ENCODE peak calls at places on chromosomes 3 and 15, in nine cellular contexts. One of them, this sample, is unnamed.

GRCh38 chr3:147369231-147369630 is 37.1 kb downstream of the ZIC4 start:
- DNase-seq in HCT116: no peak
- DNase-seq in tibial nerve: no peak
- DNase-seq in GM12891: no peak
- DNase-seq in transverse colon: no peak
- DNase-seq in spleen: no peak
- DNase-seq in A549: no peak
- DNase-seq in IMR-90: no peak
- DNase-seq in adrenal gland: no peak
- DNase-seq in this sample: no peak

GRCh38 chr15:71093089-71094024 is 21.9 kb upstream of the THSD4 start:
- DNase-seq in adrenal gland: peak
- DNase-seq in tibial nerve: no peak
- DNase-seq in IMR-90: peak
- DNase-seq in transverse colon: peak
- DNase-seq in GM12891: no peak
- DNase-seq in spleen: no peak
- DNase-seq in A549: peak
- DNase-seq in HCT116: peak
- DNase-seq in this sample: peak

GRCh38 chr3:194672876-194673275 is 885 bp upstream of the LSG1 start:
- DNase-seq in IMR-90: no peak
- DNase-seq in A549: no peak
- DNase-seq in tibial nerve: no peak
- DNase-seq in GM12891: no peak
- DNase-seq in adrenal gland: no peak
- DNase-seq in spleen: no peak
- DNase-seq in HCT116: no peak
- DNase-seq in transverse colon: no peak
- DNase-seq in this sample: no peak

GRCh38 chr3:127915115-127915936 is at the start of gene KBTBD12:
- DNase-seq in IMR-90: no peak
- DNase-seq in tibial nerve: no peak
- DNase-seq in A549: no peak
- DNase-seq in HCT116: no peak
- DNase-seq in transverse colon: peak
- DNase-seq in spleen: no peak
- DNase-seq in adrenal gland: no peak
- DNase-seq in GM12891: peak
- DNase-seq in this sample: no peak

GRCh38 chr15:58608711-58609110 is 140.8 kb downstream of the ADAM10 start:
- DNase-seq in spleen: no peak
- DNase-seq in transverse colon: no peak
- DNase-seq in GM12891: no peak
- DNase-seq in tibial nerve: no peak
- DNase-seq in A549: no peak
- DNase-seq in adrenal gland: no peak
- DNase-seq in IMR-90: peak
- DNase-seq in HCT116: no peak
- DNase-seq in this sample: no peak

GRCh38 chr3:53813229-53813628 is 33.0 kb downstream of the CHDH start:
- DNase-seq in spleen: no peak
- DNase-seq in transverse colon: no peak
- DNase-seq in tibial nerve: no peak
- DNase-seq in A549: no peak
- DNase-seq in HCT116: no peak
- DNase-seq in IMR-90: no peak
- DNase-seq in adrenal gland: no peak
- DNase-seq in GM12891: no peak
- DNase-seq in this sample: no peak

GRCh38 chr3:16048435-16049318 is 125.8 kb upstream of the GALNT15 start:
- DNase-seq in GM12891: peak
- DNase-seq in tibial nerve: peak
- DNase-seq in A549: peak
- DNase-seq in spleen: no peak
- DNase-seq in HCT116: peak
- DNase-seq in IMR-90: peak
- DNase-seq in adrenal gland: peak
- DNase-seq in transverse colon: peak
- DNase-seq in this sample: peak

GRCh38 chr3:120182613-120183524 is 88.6 kb upstream of the GSK3B start:
- DNase-seq in GM12891: no peak
- DNase-seq in HCT116: peak
- DNase-seq in adrenal gland: no peak
- DNase-seq in spleen: no peak
- DNase-seq in IMR-90: peak
- DNase-seq in transverse colon: no peak
- DNase-seq in A549: peak
- DNase-seq in tibial nerve: no peak
- DNase-seq in this sample: no peak

GRCh38 chr3:124386006-124386405 is 344.2 kb upstream of the UMPS start:
- DNase-seq in GM12891: no peak
- DNase-seq in spleen: no peak
- DNase-seq in adrenal gland: no peak
- DNase-seq in HCT116: no peak
- DNase-seq in A549: no peak
- DNase-seq in IMR-90: no peak
- DNase-seq in tibial nerve: no peak
- DNase-seq in transverse colon: no peak
- DNase-seq in this sample: no peak

GRCh38 chr15:75843618-75844610 is 667 bp downstream of the UBE2Q2 start:
- DNase-seq in HCT116: no peak
- DNase-seq in adrenal gland: peak
- DNase-seq in A549: peak
- DNase-seq in GM12891: peak
- DNase-seq in spleen: peak
- DNase-seq in transverse colon: peak
- DNase-seq in tibial nerve: peak
- DNase-seq in IMR-90: peak
- DNase-seq in this sample: peak

GRCh38 chr15:75844629-75845390 is 1.6 kb downstream of the UBE2Q2 start:
- DNase-seq in adrenal gland: no peak
- DNase-seq in transverse colon: no peak
- DNase-seq in tibial nerve: no peak
- DNase-seq in GM12891: no peak
- DNase-seq in spleen: no peak
- DNase-seq in IMR-90: no peak
- DNase-seq in A549: no peak
- DNase-seq in HCT116: no peak
- DNase-seq in this sample: no peak

GRCh38 chr15:75840659-75841058 is 2.6 kb upstream of the UBE2Q2 start:
- DNase-seq in transverse colon: no peak
- DNase-seq in tibial nerve: peak
- DNase-seq in IMR-90: peak
- DNase-seq in HCT116: no peak
- DNase-seq in A549: peak
- DNase-seq in GM12891: no peak
- DNase-seq in spleen: no peak
- DNase-seq in adrenal gland: peak
- DNase-seq in this sample: peak

DNA sequence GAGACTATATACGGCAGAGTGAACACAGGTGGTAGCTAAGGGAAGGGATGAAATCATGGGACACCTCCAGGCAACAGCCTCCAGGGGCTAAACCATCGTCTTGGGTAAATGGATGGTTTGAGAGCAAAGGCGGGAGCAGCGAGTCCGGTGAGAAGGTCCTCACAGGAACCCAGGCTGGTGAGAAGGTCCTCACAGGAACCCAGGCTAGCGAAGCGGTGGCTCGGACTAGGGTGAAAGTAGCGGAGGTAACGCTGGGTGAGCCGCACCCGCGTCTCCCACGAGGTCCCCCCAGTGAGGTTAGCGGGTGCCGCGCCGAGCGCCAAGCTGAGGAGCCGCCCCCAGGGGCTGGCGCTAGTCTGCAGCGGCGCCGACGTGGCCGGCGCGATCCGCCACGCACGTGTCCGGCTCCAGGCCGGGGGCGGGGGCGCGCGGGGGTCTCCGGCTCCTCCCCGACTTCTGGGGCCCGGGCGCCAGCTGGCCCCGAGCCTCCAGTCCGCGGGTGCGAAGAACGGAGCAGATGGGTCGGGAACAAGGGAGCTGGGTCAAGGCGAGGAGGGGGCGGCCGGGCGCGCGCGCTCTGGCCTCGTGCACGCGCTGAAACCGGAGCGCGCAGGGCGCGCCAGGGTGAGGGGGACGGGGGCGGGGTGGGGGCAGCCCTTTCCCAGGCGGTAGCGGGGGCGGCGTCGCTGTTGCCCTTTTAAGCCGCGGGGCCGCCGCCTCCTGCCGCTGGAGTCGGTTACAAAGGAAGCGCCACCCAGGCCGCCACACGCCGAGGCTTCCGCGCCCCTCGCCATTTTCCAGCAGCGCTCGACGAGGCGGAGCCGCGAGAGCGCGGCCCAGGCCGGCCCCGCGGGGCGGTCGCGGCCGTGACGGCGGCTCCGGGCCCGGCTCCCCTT is at the start of gene UBE2Q2:
- DNase-seq in tibial nerve: peak
- DNase-seq in A549: peak
- DNase-seq in spleen: peak
- DNase-seq in IMR-90: peak
- DNase-seq in HCT116: no peak
- DNase-seq in transverse colon: peak
- DNase-seq in GM12891: peak
- DNase-seq in adrenal gland: peak
- DNase-seq in this sample: peak
- TF ChIP-seq POLR2A in tibial nerve: peak
- TF ChIP-seq POLR2A in A549: peak
- TF ChIP-seq POLR2A in spleen: no peak
- TF ChIP-seq POLR2A in IMR-90: peak
- TF ChIP-seq POLR2A in HCT116: peak
- TF ChIP-seq POLR2A in transverse colon: no peak
- TF ChIP-seq POLR2A in GM12891: no peak
- TF ChIP-seq POLR2A in adrenal gland: no peak
- TF ChIP-seq POLR2A in this sample: peak

GRCh38 chr15:100892013-100892355 is 12.4 kb downstream of the ALDH1A3 start:
- DNase-seq in A549: no peak
- DNase-seq in HCT116: no peak
- DNase-seq in tibial nerve: no peak
- DNase-seq in spleen: no peak
- DNase-seq in IMR-90: no peak
- DNase-seq in GM12891: no peak
- DNase-seq in adrenal gland: no peak
- DNase-seq in transverse colon: no peak
- DNase-seq in this sample: no peak
- TF ChIP-seq POLR2A in A549: no peak
- TF ChIP-seq POLR2A in HCT116: no peak
- TF ChIP-seq POLR2A in tibial nerve: no peak
- TF ChIP-seq POLR2A in spleen: no peak
- TF ChIP-seq POLR2A in IMR-90: no peak
- TF ChIP-seq POLR2A in GM12891: no peak
- TF ChIP-seq POLR2A in adrenal gland: no peak
- TF ChIP-seq POLR2A in transverse colon: no peak
- TF ChIP-seq POLR2A in this sample: no peak

GRCh38 chr3:101861212-101861977 is 12.1 kb downstream of the NFKBIZ start:
- DNase-seq in IMR-90: peak
- DNase-seq in transverse colon: no peak
- DNase-seq in HCT116: no peak
- DNase-seq in spleen: no peak
- DNase-seq in tibial nerve: no peak
- DNase-seq in adrenal gland: no peak
- DNase-seq in A549: no peak
- DNase-seq in GM12891: no peak
- DNase-seq in this sample: no peak
- TF ChIP-seq POLR2A in IMR-90: no peak
- TF ChIP-seq POLR2A in transverse colon: no peak
- TF ChIP-seq POLR2A in HCT116: no peak
- TF ChIP-seq POLR2A in spleen: no peak
- TF ChIP-seq POLR2A in tibial nerve: no peak
- TF ChIP-seq POLR2A in adrenal gland: no peak
- TF ChIP-seq POLR2A in A549: no peak
- TF ChIP-seq POLR2A in GM12891: no peak
- TF ChIP-seq POLR2A in this sample: no peak

DNA sequence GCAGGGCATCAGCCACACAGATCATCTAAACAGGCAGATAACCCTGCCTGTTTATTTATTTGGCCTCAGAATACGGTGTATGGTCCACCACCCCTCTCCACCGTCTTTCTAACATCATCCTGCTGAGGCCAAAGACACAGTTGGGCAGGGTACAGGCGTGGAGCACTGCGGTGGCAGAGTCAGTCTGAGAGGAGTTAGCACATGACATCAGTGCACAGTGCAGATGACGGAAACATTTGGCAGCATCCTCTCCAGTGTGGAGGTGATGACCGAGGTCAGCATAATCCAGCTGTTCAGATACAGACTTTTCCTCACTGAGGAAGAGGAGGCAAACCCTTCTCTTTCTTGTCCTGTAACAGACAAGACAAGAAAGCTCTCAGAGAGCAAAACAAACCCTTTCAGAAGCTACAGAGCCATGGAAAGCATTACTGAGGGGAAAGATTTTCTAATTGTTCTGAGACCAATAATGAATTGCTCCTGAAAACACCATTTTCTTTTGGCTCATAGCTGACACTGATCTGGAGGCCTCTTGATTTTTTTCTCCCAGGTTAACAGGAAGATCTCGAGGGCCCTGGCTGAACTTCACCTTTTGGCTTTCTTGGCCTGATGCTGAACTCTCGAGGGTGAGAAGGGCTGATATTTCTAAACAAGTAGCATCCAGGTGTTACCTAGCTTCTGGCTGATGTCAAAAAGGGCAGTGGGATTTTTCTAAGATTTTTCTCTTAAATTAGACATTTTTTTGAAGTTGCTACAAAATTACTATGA is 20.1 kb upstream of the NFKBIZ start:
- DNase-seq in A549: no peak
- DNase-seq in IMR-90: peak
- DNase-seq in adrenal gland: peak
- DNase-seq in spleen: peak
- DNase-seq in transverse colon: peak
- DNase-seq in GM12891: no peak
- DNase-seq in HCT116: no peak
- DNase-seq in tibial nerve: peak
- DNase-seq in this sample: no peak
- TF ChIP-seq POLR2A in A549: no peak
- TF ChIP-seq POLR2A in IMR-90: no peak
- TF ChIP-seq POLR2A in adrenal gland: peak
- TF ChIP-seq POLR2A in spleen: peak
- TF ChIP-seq POLR2A in transverse colon: peak
- TF ChIP-seq POLR2A in GM12891: peak
- TF ChIP-seq POLR2A in HCT116: no peak
- TF ChIP-seq POLR2A in tibial nerve: peak
- TF ChIP-seq POLR2A in this sample: no peak

DNA sequence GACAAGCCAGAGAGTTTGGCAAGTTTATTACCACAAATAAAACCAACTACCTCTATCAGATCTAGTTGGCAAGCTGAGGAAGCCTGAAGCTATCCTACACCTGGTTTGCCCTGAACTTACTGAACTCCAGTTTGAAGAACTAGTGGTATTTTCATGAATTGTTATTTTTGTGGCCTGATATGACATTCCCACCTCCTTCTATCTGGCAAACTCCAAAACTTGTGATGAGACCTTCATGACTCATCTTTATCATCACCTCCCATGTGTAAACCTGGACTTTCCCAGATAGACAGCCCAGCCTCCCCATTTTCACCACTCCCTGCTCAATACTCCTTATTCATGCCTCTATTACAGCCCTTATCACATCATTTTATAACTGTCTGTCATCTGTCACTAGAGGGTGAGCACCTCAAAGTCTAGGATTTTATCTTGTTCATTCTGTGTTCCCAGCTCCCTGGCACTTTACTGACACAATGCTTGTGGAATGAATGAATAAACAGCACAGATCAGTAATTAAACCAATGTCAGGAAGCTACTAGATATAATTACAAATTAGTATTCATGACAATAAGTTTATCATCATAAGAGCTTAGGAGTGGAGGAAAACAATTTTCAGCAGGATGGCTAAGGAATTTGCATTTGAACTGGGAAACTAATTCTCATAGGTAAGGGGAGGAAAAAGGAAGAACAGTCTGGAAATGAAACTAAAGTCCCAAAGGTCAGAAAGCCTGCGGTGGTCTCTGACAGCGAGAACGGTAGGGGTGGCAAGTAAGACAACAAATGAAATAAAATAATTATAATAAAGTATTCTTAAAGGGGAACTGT is 13.2 kb upstream of the TRANK1 start:
- DNase-seq in tibial nerve: no peak
- DNase-seq in GM12891: no peak
- DNase-seq in A549: peak
- DNase-seq in spleen: no peak
- DNase-seq in transverse colon: peak
- DNase-seq in IMR-90: peak
- DNase-seq in adrenal gland: peak
- DNase-seq in HCT116: no peak
- DNase-seq in this sample: no peak
- TF ChIP-seq POLR2A in tibial nerve: no peak
- TF ChIP-seq POLR2A in GM12891: no peak
- TF ChIP-seq POLR2A in A549: no peak
- TF ChIP-seq POLR2A in spleen: no peak
- TF ChIP-seq POLR2A in transverse colon: no peak
- TF ChIP-seq POLR2A in IMR-90: no peak
- TF ChIP-seq POLR2A in adrenal gland: no peak
- TF ChIP-seq POLR2A in HCT116: no peak
- TF ChIP-seq POLR2A in this sample: no peak

This sample was measured in H54.